ENCODE peak calls at places on chromosome 21, in five cellular contexts. G is NCI-H524 treated with DMSO at 0.1 percent for 48 hours; T is stimulated activated CD4-positive, alpha-beta T cell treated with anti-CD3 and anti-CD28 coated beads, Interleukin-15, amount 100 ng/mL, for 24 hours; M is substantia nigra; A is AG20443. L is an unnamed sample.

GRCh38 chr21:35359076-35359475 is 310.0 kb upstream of the RUNX1 start:
- DNase-seq in G (no peak), T (no peak), M (no peak), A (no peak), L (no peak)

GRCh38 chr21:39660191-39660590 is 47.5 kb downstream of the B3GALT5 start:
- DNase-seq in G (no peak), T (no peak), M (peak), A (no peak), L (no peak)

GRCh38 chr21:25561668-25562641 is 45.3 kb downstream of the MRPL39 start:
- DNase-seq in G (no peak), T (peak), M (peak), A (peak), L (peak)

GRCh38 chr21:46636181-46636512 is 673 bp downstream of the PRMT2 start:
- DNase-seq in G (no peak), T (no peak), M (no peak), A (no peak), L (no peak)

GRCh38 chr21:38869946-38870345 is 64.2 kb downstream of the ETS2 start:
- DNase-seq in G (no peak), T (no peak), M (no peak), A (no peak), L (no peak)

GRCh38 chr21:42568377-42568776 is 54.7 kb downstream of the SLC37A1 start:
- DNase-seq in G (no peak), T (no peak), M (no peak), A (no peak), L (no peak)

GRCh38 chr21:41258617-41259016 is 58.0 kb upstream of the FAM3B start:
- DNase-seq in G (no peak), T (no peak), M (no peak), A (no peak), L (no peak)

GRCh38 chr21:17829472-17829871 is 10.3 kb upstream of the C21orf91 start:
- DNase-seq in G (no peak), T (no peak), M (no peak), A (peak), L (no peak)

GRCh38 chr21:45248893-45249381 is 38.8 kb downstream of the POFUT2 start:
- DNase-seq in G (peak), T (no peak), M (peak), A (peak), L (no peak)

GRCh38 chr21:44932366-44933181 is 7.3 kb upstream of the SLX9 start:
- DNase-seq in G (no peak), T (peak), M (no peak), A (peak), L (peak)

GRCh38 chr21:21997390-21998333 is 999.5 kb downstream of the NCAM2 start:
- DNase-seq in G (no peak), T (no peak), M (no peak), A (no peak), L (no peak)

GRCh38 chr21:46323227-46323709 is 402 bp downstream of the C21orf58 start:
- DNase-seq in G (no peak), T (no peak), M (no peak), A (no peak), L (peak)

GRCh38 chr21:41684381-41685245 is 82.2 kb downstream of the RIPK4 start:
- DNase-seq in G (no peak), T (no peak), M (no peak), A (peak), L (no peak)

GRCh38 chr21:44751186-44751798 is 39.9 kb upstream of the TSPEAR start:
- DNase-seq in G (no peak), T (no peak), M (no peak), A (no peak), L (no peak)

GRCh38 chr21:45487891-45488600 is 54.2 kb downstream of the SLC19A1 start:
- DNase-seq in G (no peak), T (no peak), M (no peak), A (no peak), L (no peak)

GRCh38 chr21:14116080-14116481 is 94.7 kb downstream of the LIPI start:
- DNase-seq in G (no peak), T (no peak), M (no peak), A (no peak), L (no peak)

GRCh38 chr21:44952116-44952928 is 12.5 kb downstream of the SLX9 start:
- DNase-seq in G (no peak), T (no peak), M (peak), A (no peak), L (no peak)